ENCODE peak calls at places on chromosomes 6 and 20, in six cellular contexts. S, K, D, I, N and B are unnamed samples.

GRCh38 chr6:102068349-102068748 is 674.8 kb downstream of the GRIK2 start:
- DNase-seq in S (no peak), K (no peak), D (no peak), I (no peak), N (no peak), B (no peak)

GRCh38 chr6:1229301-1229700 is 82.6 kb upstream of the FOXQ1 start:
- DNase-seq in S (no peak), K (no peak), D (no peak), I (no peak), N (no peak), B (no peak)

GRCh38 chr6:37059344-37060194 is 54.1 kb downstream of the FGD2 start:
- DNase-seq in S (peak; percentile 88), K (no peak), D (peak; percentile 75), I (peak; percentile 97), N (peak; percentile 80), B (peak; percentile 53)

GRCh38 chr6:44074383-44075136 is 52.7 kb downstream of the MRPL14 start:
- DNase-seq in S (peak; percentile 78), K (peak; percentile 41), D (peak; percentile 75), I (peak; percentile 93), N (no peak), B (peak; percentile 76)

GRCh38 chr6:102402635-102403329 is 1009.3 kb downstream of the GRIK2 start:
- DNase-seq in S (no peak), K (no peak), D (no peak), I (no peak), N (no peak), B (no peak)

GRCh38 chr6:137493218-137494038 is 766 bp downstream of the OLIG3 start:
- DNase-seq in S (peak; percentile 76), K (no peak), D (peak; percentile 36), I (peak; percentile 15), N (no peak), B (peak; percentile 46)

GRCh38 chr6:153172815-153173214 is 41.7 kb upstream of the RGS17 start:
- DNase-seq in S (no peak), K (no peak), D (no peak), I (no peak), N (no peak), B (no peak)

GRCh38 chr6:32685603-32686002 is 19.1 kb upstream of the HLA-DQB1 start:
- DNase-seq in S (no peak), K (no peak), D (no peak), I (no peak), N (no peak), B (no peak)

GRCh38 chr20:11067359-11067758 is 393.6 kb upstream of the JAG1 start:
- DNase-seq in S (no peak), K (no peak), D (no peak), I (peak; percentile 6), N (no peak), B (no peak)

GRCh38 chr20:444117-444516 is 18.2 kb downstream of the TBC1D20 start:
- DNase-seq in S (no peak), K (no peak), D (no peak), I (no peak), N (no peak), B (no peak)

GRCh38 chr20:57759724-57760123 is 49.9 kb upstream of the PMEPA1 start:
- DNase-seq in S (no peak), K (no peak), D (no peak), I (no peak), N (no peak), B (no peak)

GRCh38 chr20:18431206-18431605 is 35.6 kb downstream of the DZANK1 start:
- DNase-seq in S (no peak), K (no peak), D (no peak), I (peak; percentile 3), N (no peak), B (no peak)

GRCh38 chr6:15593798-15594197 is 69.0 kb downstream of the DTNBP1 start:
- DNase-seq in S (no peak), K (no peak), D (no peak), I (peak; percentile 9), N (no peak), B (no peak)

GRCh38 chr20:21237956-21238355 is 65.2 kb upstream of the XRN2 start:
- DNase-seq in S (no peak), K (no peak), D (no peak), I (no peak), N (no peak), B (no peak)

GRCh38 chr6:37302086-37302686 is 44.2 kb upstream of the TMEM217 start:
- DNase-seq in S (no peak), K (no peak), D (no peak), I (no peak), N (no peak), B (no peak)

GRCh38 chr6:109690373-109690739 is 646 bp downstream of the AK9 start:
- DNase-seq in S (peak; percentile 92), K (peak; percentile 62), D (peak; percentile 62), I (peak; percentile 46), N (no peak), B (peak; percentile 69)

GRCh38 chr6:109693128-109693527 is 2.0 kb downstream of the FIG4 start:
- DNase-seq in S (no peak), K (no peak), D (no peak), I (no peak), N (no peak), B (no peak)

GRCh38 chr6:109686566-109686965 is 4.4 kb downstream of the AK9 start:
- DNase-seq in S (no peak), K (no peak), D (no peak), I (peak; percentile 67), N (no peak), B (no peak)

GRCh38 chr6:109690740-109691687 is at the start of the genes AK9 and FIG4:
- DNase-seq in S (peak; percentile 97), K (peak; percentile 85), D (peak; percentile 93), I (peak; percentile 97), N (peak; percentile 61), B (peak; percentile 93)

GRCh38 chr6:109687271-109687721 is 3.7 kb downstream of the AK9 start:
- DNase-seq in S (no peak), K (no peak), D (peak; percentile 21), I (peak; percentile 97), N (peak; percentile 70), B (no peak)
- TF ChIP-seq CTCF in S (no peak), K (no peak), D (no peak), I (no peak), N (no peak), B (no peak)

DNA sequence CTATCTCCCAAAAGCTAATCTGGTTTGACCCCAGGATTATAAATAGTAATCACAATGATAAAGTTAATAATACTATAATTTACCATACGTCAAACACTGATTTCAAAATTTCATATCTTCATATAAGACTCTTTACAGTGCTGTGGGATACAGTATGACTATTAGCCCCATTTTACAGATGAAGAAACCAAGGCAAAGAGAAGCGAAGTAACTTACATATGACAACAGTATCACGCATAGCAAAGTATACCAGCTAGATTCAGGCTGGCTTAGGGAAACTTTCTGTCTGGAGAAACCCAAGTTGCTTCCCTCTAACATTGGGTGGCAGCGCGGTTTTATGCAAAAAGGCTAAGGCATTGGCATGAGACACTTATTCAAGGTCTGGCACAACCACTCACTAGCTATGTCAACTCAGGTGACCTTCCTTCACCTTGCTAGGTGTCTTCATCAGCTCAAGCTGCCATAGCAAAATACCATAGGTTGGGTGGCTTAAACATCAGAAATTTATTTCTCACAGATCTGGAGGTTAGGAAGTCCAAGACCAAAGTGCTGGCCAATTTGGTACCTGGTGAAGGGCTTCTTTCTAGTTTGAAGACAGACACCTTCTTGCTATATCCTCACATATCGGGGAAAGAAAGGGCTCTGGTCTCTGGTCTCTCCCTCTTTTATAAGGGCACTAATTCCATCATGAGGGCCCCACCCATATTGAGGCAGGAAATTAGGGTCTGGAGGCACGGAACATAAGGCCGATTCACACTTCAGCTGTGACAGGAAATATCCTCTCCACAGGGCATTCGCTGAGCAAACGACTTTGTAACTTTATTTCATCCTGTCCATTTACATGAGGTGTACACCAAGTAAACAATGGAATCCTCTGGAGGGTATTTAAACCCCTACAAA is 22.4 kb upstream of the UTRN start:
- DNase-seq in S (no peak), K (no peak), D (no peak), I (no peak), N (no peak), B (no peak)
- TF ChIP-seq CTCF in S (no peak), K (no peak), D (no peak), I (no peak), N (no peak), B (no peak)

GRCh38 chr6:88238065-88238464 is 71.9 kb upstream of the CNR1 start:
- DNase-seq in S (peak; percentile 66), K (peak; percentile 19), D (no peak), I (no peak), N (no peak), B (peak; percentile 26)

GRCh38 chr6:88236961-88237360 is 70.8 kb upstream of the CNR1 start:
- DNase-seq in S (no peak), K (no peak), D (no peak), I (no peak), N (no peak), B (no peak)

DNA sequence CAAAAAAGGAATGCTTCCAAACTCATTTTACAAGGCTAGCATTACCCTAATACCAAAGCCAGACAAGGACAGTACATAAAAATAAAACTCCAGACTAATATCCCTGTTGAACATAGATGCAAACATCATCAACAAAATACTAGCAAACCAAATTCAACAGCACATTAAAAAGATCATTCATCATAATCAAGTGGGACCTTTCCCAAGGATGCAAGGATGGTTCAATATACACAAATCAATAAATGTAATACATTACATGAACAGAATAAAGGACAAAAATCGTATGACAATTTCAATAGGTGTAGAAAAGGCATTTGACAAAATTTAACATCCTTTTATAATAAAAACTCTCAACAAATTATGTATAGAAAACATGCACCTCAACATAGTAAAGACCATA is 66.6 kb upstream of the CNR1 start:
- DNase-seq in S (no peak), K (no peak), D (no peak), I (no peak), N (no peak), B (no peak)
- TF ChIP-seq CTCF in S (no peak), K (no peak), D (no peak), I (no peak), N (no peak), B (no peak)

DNA sequence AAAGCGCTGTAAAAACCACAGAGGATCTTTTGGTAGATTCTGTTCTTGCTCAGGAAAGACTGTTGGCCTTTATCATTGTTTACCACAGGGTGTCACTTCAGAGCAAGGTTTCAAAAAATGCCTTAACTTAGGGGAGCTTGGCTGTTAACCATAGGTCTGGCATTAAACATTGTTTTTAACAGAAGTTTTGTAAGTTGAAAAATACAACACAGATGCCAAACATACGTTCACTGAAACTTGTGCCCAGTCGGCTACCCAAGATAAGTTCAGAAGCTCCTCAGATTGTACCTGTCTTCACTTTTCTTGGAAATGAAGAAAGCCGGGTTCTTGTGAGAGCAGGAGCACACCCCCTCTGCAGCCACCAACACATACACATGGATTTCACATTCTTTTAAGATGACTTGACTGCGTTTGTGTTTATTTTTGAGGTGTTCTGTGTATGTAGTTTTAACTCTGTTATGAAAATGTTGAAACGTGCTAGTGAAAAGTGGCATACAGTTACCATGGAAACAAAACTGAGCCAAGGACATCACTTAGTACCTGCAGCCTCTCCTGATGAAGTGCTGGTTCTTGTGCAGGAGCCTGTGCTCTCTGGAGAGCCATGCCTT is 64.9 kb downstream of the SYCP2L start:
- DNase-seq in S (no peak), K (no peak), D (no peak), I (peak; percentile 74), N (peak; percentile 40), B (no peak)
- TF ChIP-seq CTCF in S (peak; percentile 72), K (peak; percentile 61), D (peak; percentile 28), I (peak; percentile 62), N (peak; percentile 55), B (peak; percentile 47)